ENCODE peak calls at places on chromosomes 2 and 18, in eight cellular contexts. One of them, this sample, is unnamed.

GRCh38 chr2:34105015-34105767 is 506.1 kb upstream of the FAM98A start:
- DNase-seq in NCI-H510A: no peak
- DNase-seq in Daoy: peak; percentile 69
- DNase-seq in activated T-helper 1 cell treated with anti-CD3 and anti-CD28 coated beads, Interleukin-12 subunit alpha, Interleukin-12 subunit beta, Interleukin-2, Interleukin-4 antibody, amounts not matched to agents 30 ng/mL and 10 ng/mL and 1 ng/mL, durations not matched to agents 14 hours and 24 hours and 36 hours: no peak
- DNase-seq in NCI-H1105: no peak
- DNase-seq in GDM1: no peak
- DNase-seq in T-helper 17 cell: no peak
- DNase-seq in pancreas: no peak
- DNase-seq in this sample: no peak

GRCh38 chr2:160368988-160369935 is 124.3 kb downstream of the RBMS1 start:
- DNase-seq in NCI-H510A: no peak
- DNase-seq in Daoy: peak; percentile 60
- DNase-seq in activated T-helper 1 cell treated with anti-CD3 and anti-CD28 coated beads, Interleukin-12 subunit alpha, Interleukin-12 subunit beta, Interleukin-2, Interleukin-4 antibody, amounts not matched to agents 30 ng/mL and 10 ng/mL and 1 ng/mL, durations not matched to agents 14 hours and 24 hours and 36 hours: no peak
- DNase-seq in NCI-H1105: no peak
- DNase-seq in GDM1: no peak
- DNase-seq in T-helper 17 cell: no peak
- DNase-seq in pancreas: no peak
- DNase-seq in this sample: no peak

GRCh38 chr2:161250864-161251436 is 57.3 kb upstream of the PSMD14 start:
- DNase-seq in NCI-H510A: peak; percentile 12
- DNase-seq in Daoy: peak; percentile 63
- DNase-seq in activated T-helper 1 cell treated with anti-CD3 and anti-CD28 coated beads, Interleukin-12 subunit alpha, Interleukin-12 subunit beta, Interleukin-2, Interleukin-4 antibody, amounts not matched to agents 30 ng/mL and 10 ng/mL and 1 ng/mL, durations not matched to agents 14 hours and 24 hours and 36 hours: no peak
- DNase-seq in NCI-H1105: peak; percentile 53
- DNase-seq in GDM1: peak; percentile 23
- DNase-seq in T-helper 17 cell: no peak
- DNase-seq in pancreas: no peak
- DNase-seq in this sample: peak; percentile 52

GRCh38 chr2:139867601-139868226 is 1087.5 kb upstream of the NXPH2 start:
- DNase-seq in NCI-H510A: no peak
- DNase-seq in Daoy: no peak
- DNase-seq in activated T-helper 1 cell treated with anti-CD3 and anti-CD28 coated beads, Interleukin-12 subunit alpha, Interleukin-12 subunit beta, Interleukin-2, Interleukin-4 antibody, amounts not matched to agents 30 ng/mL and 10 ng/mL and 1 ng/mL, durations not matched to agents 14 hours and 24 hours and 36 hours: no peak
- DNase-seq in NCI-H1105: no peak
- DNase-seq in GDM1: no peak
- DNase-seq in T-helper 17 cell: no peak
- DNase-seq in pancreas: no peak
- DNase-seq in this sample: no peak

GRCh38 chr2:239287461-239287860 is 113.4 kb downstream of the HDAC4 start:
- DNase-seq in NCI-H510A: no peak
- DNase-seq in Daoy: no peak
- DNase-seq in activated T-helper 1 cell treated with anti-CD3 and anti-CD28 coated beads, Interleukin-12 subunit alpha, Interleukin-12 subunit beta, Interleukin-2, Interleukin-4 antibody, amounts not matched to agents 30 ng/mL and 10 ng/mL and 1 ng/mL, durations not matched to agents 14 hours and 24 hours and 36 hours: no peak
- DNase-seq in NCI-H1105: no peak
- DNase-seq in GDM1: no peak
- DNase-seq in T-helper 17 cell: no peak
- DNase-seq in pancreas: no peak
- DNase-seq in this sample: no peak

GRCh38 chr2:95264626-95265025 is 9.6 kb upstream of the PROM2 start:
- DNase-seq in NCI-H510A: no peak
- DNase-seq in Daoy: peak; percentile 3
- DNase-seq in activated T-helper 1 cell treated with anti-CD3 and anti-CD28 coated beads, Interleukin-12 subunit alpha, Interleukin-12 subunit beta, Interleukin-2, Interleukin-4 antibody, amounts not matched to agents 30 ng/mL and 10 ng/mL and 1 ng/mL, durations not matched to agents 14 hours and 24 hours and 36 hours: no peak
- DNase-seq in NCI-H1105: no peak
- DNase-seq in GDM1: no peak
- DNase-seq in T-helper 17 cell: no peak
- DNase-seq in pancreas: no peak
- DNase-seq in this sample: no peak

GRCh38 chr2:42314892-42315468 is 46.0 kb downstream of the COX7A2L start:
- DNase-seq in NCI-H510A: no peak
- DNase-seq in Daoy: peak; percentile 59
- DNase-seq in activated T-helper 1 cell treated with anti-CD3 and anti-CD28 coated beads, Interleukin-12 subunit alpha, Interleukin-12 subunit beta, Interleukin-2, Interleukin-4 antibody, amounts not matched to agents 30 ng/mL and 10 ng/mL and 1 ng/mL, durations not matched to agents 14 hours and 24 hours and 36 hours: no peak
- DNase-seq in NCI-H1105: no peak
- DNase-seq in GDM1: no peak
- DNase-seq in T-helper 17 cell: no peak
- DNase-seq in pancreas: no peak
- DNase-seq in this sample: no peak

GRCh38 chr2:236375973-236376476 is 111.8 kb upstream of the ASB18 start:
- DNase-seq in NCI-H510A: no peak
- DNase-seq in Daoy: no peak
- DNase-seq in activated T-helper 1 cell treated with anti-CD3 and anti-CD28 coated beads, Interleukin-12 subunit alpha, Interleukin-12 subunit beta, Interleukin-2, Interleukin-4 antibody, amounts not matched to agents 30 ng/mL and 10 ng/mL and 1 ng/mL, durations not matched to agents 14 hours and 24 hours and 36 hours: no peak
- DNase-seq in NCI-H1105: no peak
- DNase-seq in GDM1: no peak
- DNase-seq in T-helper 17 cell: no peak
- DNase-seq in pancreas: no peak
- DNase-seq in this sample: no peak

GRCh38 chr18:4433762-4434161 is 21.3 kb downstream of the DLGAP1 start:
- DNase-seq in NCI-H510A: no peak
- DNase-seq in Daoy: peak; percentile 67
- DNase-seq in activated T-helper 1 cell treated with anti-CD3 and anti-CD28 coated beads, Interleukin-12 subunit alpha, Interleukin-12 subunit beta, Interleukin-2, Interleukin-4 antibody, amounts not matched to agents 30 ng/mL and 10 ng/mL and 1 ng/mL, durations not matched to agents 14 hours and 24 hours and 36 hours: no peak
- DNase-seq in NCI-H1105: no peak
- DNase-seq in GDM1: no peak
- DNase-seq in T-helper 17 cell: no peak
- DNase-seq in pancreas: no peak
- DNase-seq in this sample: no peak

GRCh38 chr18:23992119-23992940 is 22.2 kb upstream of the TTC39C start:
- DNase-seq in NCI-H510A: no peak
- DNase-seq in Daoy: peak; percentile 50
- DNase-seq in activated T-helper 1 cell treated with anti-CD3 and anti-CD28 coated beads, Interleukin-12 subunit alpha, Interleukin-12 subunit beta, Interleukin-2, Interleukin-4 antibody, amounts not matched to agents 30 ng/mL and 10 ng/mL and 1 ng/mL, durations not matched to agents 14 hours and 24 hours and 36 hours: peak; percentile 28
- DNase-seq in NCI-H1105: no peak
- DNase-seq in GDM1: no peak
- DNase-seq in T-helper 17 cell: peak; percentile 31
- DNase-seq in pancreas: no peak
- DNase-seq in this sample: peak; percentile 10

GRCh38 chr2:226446406-226447001 is 353.1 kb downstream of the IRS1 start:
- DNase-seq in NCI-H510A: no peak
- DNase-seq in Daoy: no peak
- DNase-seq in activated T-helper 1 cell treated with anti-CD3 and anti-CD28 coated beads, Interleukin-12 subunit alpha, Interleukin-12 subunit beta, Interleukin-2, Interleukin-4 antibody, amounts not matched to agents 30 ng/mL and 10 ng/mL and 1 ng/mL, durations not matched to agents 14 hours and 24 hours and 36 hours: no peak
- DNase-seq in NCI-H1105: no peak
- DNase-seq in GDM1: no peak
- DNase-seq in T-helper 17 cell: no peak
- DNase-seq in pancreas: no peak
- DNase-seq in this sample: no peak

GRCh38 chr2:45932278-45932975 is 281.0 kb downstream of the PRKCE start:
- DNase-seq in NCI-H510A: no peak
- DNase-seq in Daoy: no peak
- DNase-seq in activated T-helper 1 cell treated with anti-CD3 and anti-CD28 coated beads, Interleukin-12 subunit alpha, Interleukin-12 subunit beta, Interleukin-2, Interleukin-4 antibody, amounts not matched to agents 30 ng/mL and 10 ng/mL and 1 ng/mL, durations not matched to agents 14 hours and 24 hours and 36 hours: no peak
- DNase-seq in NCI-H1105: no peak
- DNase-seq in GDM1: no peak
- DNase-seq in T-helper 17 cell: no peak
- DNase-seq in pancreas: no peak
- DNase-seq in this sample: no peak

GRCh38 chr2:239278941-239279365 is 121.9 kb downstream of the HDAC4 start:
- DNase-seq in NCI-H510A: no peak
- DNase-seq in Daoy: peak; percentile 42
- DNase-seq in activated T-helper 1 cell treated with anti-CD3 and anti-CD28 coated beads, Interleukin-12 subunit alpha, Interleukin-12 subunit beta, Interleukin-2, Interleukin-4 antibody, amounts not matched to agents 30 ng/mL and 10 ng/mL and 1 ng/mL, durations not matched to agents 14 hours and 24 hours and 36 hours: no peak
- DNase-seq in NCI-H1105: no peak
- DNase-seq in GDM1: no peak
- DNase-seq in T-helper 17 cell: no peak
- DNase-seq in pancreas: peak; percentile 41
- DNase-seq in this sample: no peak

GRCh38 chr2:159076233-159076632 is 107.8 kb downstream of the TANC1 start:
- DNase-seq in NCI-H510A: no peak
- DNase-seq in Daoy: peak; percentile 71
- DNase-seq in activated T-helper 1 cell treated with anti-CD3 and anti-CD28 coated beads, Interleukin-12 subunit alpha, Interleukin-12 subunit beta, Interleukin-2, Interleukin-4 antibody, amounts not matched to agents 30 ng/mL and 10 ng/mL and 1 ng/mL, durations not matched to agents 14 hours and 24 hours and 36 hours: no peak
- DNase-seq in NCI-H1105: no peak
- DNase-seq in GDM1: no peak
- DNase-seq in T-helper 17 cell: no peak
- DNase-seq in pancreas: no peak
- DNase-seq in this sample: no peak

GRCh38 chr2:207241198-207241597 is 75.5 kb upstream of the KLF7 start:
- DNase-seq in NCI-H510A: no peak
- DNase-seq in Daoy: peak; percentile 35
- DNase-seq in activated T-helper 1 cell treated with anti-CD3 and anti-CD28 coated beads, Interleukin-12 subunit alpha, Interleukin-12 subunit beta, Interleukin-2, Interleukin-4 antibody, amounts not matched to agents 30 ng/mL and 10 ng/mL and 1 ng/mL, durations not matched to agents 14 hours and 24 hours and 36 hours: no peak
- DNase-seq in NCI-H1105: no peak
- DNase-seq in GDM1: no peak
- DNase-seq in T-helper 17 cell: no peak
- DNase-seq in pancreas: no peak
- DNase-seq in this sample: no peak

GRCh38 chr2:177906041-177906718 is 166.4 kb downstream of the PDE11A start:
- DNase-seq in NCI-H510A: peak; percentile 70
- DNase-seq in Daoy: peak; percentile 74
- DNase-seq in activated T-helper 1 cell treated with anti-CD3 and anti-CD28 coated beads, Interleukin-12 subunit alpha, Interleukin-12 subunit beta, Interleukin-2, Interleukin-4 antibody, amounts not matched to agents 30 ng/mL and 10 ng/mL and 1 ng/mL, durations not matched to agents 14 hours and 24 hours and 36 hours: peak; percentile 51
- DNase-seq in NCI-H1105: peak; percentile 32
- DNase-seq in GDM1: peak; percentile 67
- DNase-seq in T-helper 17 cell: peak; percentile 17
- DNase-seq in pancreas: peak; percentile 85
- DNase-seq in this sample: no peak

GRCh38 chr2:127155901-127156300 is 48.9 kb upstream of the BIN1 start:
- DNase-seq in NCI-H510A: no peak
- DNase-seq in Daoy: no peak
- DNase-seq in activated T-helper 1 cell treated with anti-CD3 and anti-CD28 coated beads, Interleukin-12 subunit alpha, Interleukin-12 subunit beta, Interleukin-2, Interleukin-4 antibody, amounts not matched to agents 30 ng/mL and 10 ng/mL and 1 ng/mL, durations not matched to agents 14 hours and 24 hours and 36 hours: no peak
- DNase-seq in NCI-H1105: no peak
- DNase-seq in GDM1: no peak
- DNase-seq in T-helper 17 cell: no peak
- DNase-seq in pancreas: no peak
- DNase-seq in this sample: no peak

GRCh38 chr2:233350708-233351107 is 3.6 kb upstream of the DGKD start:
- DNase-seq in NCI-H510A: peak; percentile 23
- DNase-seq in Daoy: peak; percentile 96
- DNase-seq in activated T-helper 1 cell treated with anti-CD3 and anti-CD28 coated beads, Interleukin-12 subunit alpha, Interleukin-12 subunit beta, Interleukin-2, Interleukin-4 antibody, amounts not matched to agents 30 ng/mL and 10 ng/mL and 1 ng/mL, durations not matched to agents 14 hours and 24 hours and 36 hours: no peak
- DNase-seq in NCI-H1105: peak; percentile 2
- DNase-seq in GDM1: peak; percentile 54
- DNase-seq in T-helper 17 cell: no peak
- DNase-seq in pancreas: no peak
- DNase-seq in this sample: no peak

GRCh38 chr2:120305296-120305695 is 40.6 kb upstream of the INHBB start:
- DNase-seq in NCI-H510A: no peak
- DNase-seq in Daoy: no peak
- DNase-seq in activated T-helper 1 cell treated with anti-CD3 and anti-CD28 coated beads, Interleukin-12 subunit alpha, Interleukin-12 subunit beta, Interleukin-2, Interleukin-4 antibody, amounts not matched to agents 30 ng/mL and 10 ng/mL and 1 ng/mL, durations not matched to agents 14 hours and 24 hours and 36 hours: no peak
- DNase-seq in NCI-H1105: no peak
- DNase-seq in GDM1: no peak
- DNase-seq in T-helper 17 cell: no peak
- DNase-seq in pancreas: no peak
- DNase-seq in this sample: no peak

GRCh38 chr2:176126929-176127768 is 2.4 kb upstream of the HOXD8 start:
- DNase-seq in NCI-H510A: no peak
- DNase-seq in Daoy: peak; percentile 59
- DNase-seq in activated T-helper 1 cell treated with anti-CD3 and anti-CD28 coated beads, Interleukin-12 subunit alpha, Interleukin-12 subunit beta, Interleukin-2, Interleukin-4 antibody, amounts not matched to agents 30 ng/mL and 10 ng/mL and 1 ng/mL, durations not matched to agents 14 hours and 24 hours and 36 hours: peak; percentile 24
- DNase-seq in NCI-H1105: peak; percentile 62
- DNase-seq in GDM1: no peak
- DNase-seq in T-helper 17 cell: peak; percentile 50
- DNase-seq in pancreas: peak; percentile 82
- DNase-seq in this sample: peak; percentile 14

GRCh38 chr2:102514061-102514785 is 41.2 kb downstream of the SLC9A4 start:
- DNase-seq in NCI-H510A: no peak
- DNase-seq in Daoy: peak; percentile 86
- DNase-seq in activated T-helper 1 cell treated with anti-CD3 and anti-CD28 coated beads, Interleukin-12 subunit alpha, Interleukin-12 subunit beta, Interleukin-2, Interleukin-4 antibody, amounts not matched to agents 30 ng/mL and 10 ng/mL and 1 ng/mL, durations not matched to agents 14 hours and 24 hours and 36 hours: no peak
- DNase-seq in NCI-H1105: no peak
- DNase-seq in GDM1: no peak
- DNase-seq in T-helper 17 cell: no peak
- DNase-seq in pancreas: no peak
- DNase-seq in this sample: no peak

GRCh38 chr2:23669413-23670244 is 257.3 kb downstream of the ATAD2B start:
- DNase-seq in NCI-H510A: peak; percentile 75
- DNase-seq in Daoy: peak; percentile 41
- DNase-seq in activated T-helper 1 cell treated with anti-CD3 and anti-CD28 coated beads, Interleukin-12 subunit alpha, Interleukin-12 subunit beta, Interleukin-2, Interleukin-4 antibody, amounts not matched to agents 30 ng/mL and 10 ng/mL and 1 ng/mL, durations not matched to agents 14 hours and 24 hours and 36 hours: no peak
- DNase-seq in NCI-H1105: peak; percentile 49
- DNase-seq in GDM1: no peak
- DNase-seq in T-helper 17 cell: no peak
- DNase-seq in pancreas: no peak
- DNase-seq in this sample: no peak

GRCh38 chr2:152648336-152648735 is 68.9 kb downstream of the PRPF40A start:
- DNase-seq in NCI-H510A: no peak
- DNase-seq in Daoy: no peak
- DNase-seq in activated T-helper 1 cell treated with anti-CD3 and anti-CD28 coated beads, Interleukin-12 subunit alpha, Interleukin-12 subunit beta, Interleukin-2, Interleukin-4 antibody, amounts not matched to agents 30 ng/mL and 10 ng/mL and 1 ng/mL, durations not matched to agents 14 hours and 24 hours and 36 hours: no peak
- DNase-seq in NCI-H1105: no peak
- DNase-seq in GDM1: no peak
- DNase-seq in T-helper 17 cell: no peak
- DNase-seq in pancreas: no peak
- DNase-seq in this sample: no peak

GRCh38 chr2:191866675-191867506 is 20.0 kb upstream of the CAVIN2 start:
- DNase-seq in NCI-H510A: no peak
- DNase-seq in Daoy: peak; percentile 68
- DNase-seq in activated T-helper 1 cell treated with anti-CD3 and anti-CD28 coated beads, Interleukin-12 subunit alpha, Interleukin-12 subunit beta, Interleukin-2, Interleukin-4 antibody, amounts not matched to agents 30 ng/mL and 10 ng/mL and 1 ng/mL, durations not matched to agents 14 hours and 24 hours and 36 hours: no peak
- DNase-seq in NCI-H1105: no peak
- DNase-seq in GDM1: peak; percentile 23
- DNase-seq in T-helper 17 cell: no peak
- DNase-seq in pancreas: no peak
- DNase-seq in this sample: no peak

GRCh38 chr2:233828546-233829192 is 25.7 kb downstream of the HJURP start:
- DNase-seq in NCI-H510A: no peak
- DNase-seq in Daoy: no peak
- DNase-seq in activated T-helper 1 cell treated with anti-CD3 and anti-CD28 coated beads, Interleukin-12 subunit alpha, Interleukin-12 subunit beta, Interleukin-2, Interleukin-4 antibody, amounts not matched to agents 30 ng/mL and 10 ng/mL and 1 ng/mL, durations not matched to agents 14 hours and 24 hours and 36 hours: no peak
- DNase-seq in NCI-H1105: no peak
- DNase-seq in GDM1: no peak
- DNase-seq in T-helper 17 cell: peak; percentile 1
- DNase-seq in pancreas: peak; percentile 39
- DNase-seq in this sample: no peak

GRCh38 chr2:162435676-162436075 is 91.7 kb downstream of the GCA start:
- DNase-seq in NCI-H510A: no peak
- DNase-seq in Daoy: peak; percentile 19
- DNase-seq in activated T-helper 1 cell treated with anti-CD3 and anti-CD28 coated beads, Interleukin-12 subunit alpha, Interleukin-12 subunit beta, Interleukin-2, Interleukin-4 antibody, amounts not matched to agents 30 ng/mL and 10 ng/mL and 1 ng/mL, durations not matched to agents 14 hours and 24 hours and 36 hours: no peak
- DNase-seq in NCI-H1105: no peak
- DNase-seq in GDM1: no peak
- DNase-seq in T-helper 17 cell: no peak
- DNase-seq in pancreas: no peak
- DNase-seq in this sample: no peak

GRCh38 chr2:226793615-226794014 is 6.0 kb downstream of the IRS1 start:
- DNase-seq in NCI-H510A: no peak
- DNase-seq in Daoy: no peak
- DNase-seq in activated T-helper 1 cell treated with anti-CD3 and anti-CD28 coated beads, Interleukin-12 subunit alpha, Interleukin-12 subunit beta, Interleukin-2, Interleukin-4 antibody, amounts not matched to agents 30 ng/mL and 10 ng/mL and 1 ng/mL, durations not matched to agents 14 hours and 24 hours and 36 hours: no peak
- DNase-seq in NCI-H1105: no peak
- DNase-seq in GDM1: no peak
- DNase-seq in T-helper 17 cell: no peak
- DNase-seq in pancreas: no peak
- DNase-seq in this sample: no peak

GRCh38 chr18:12990128-12990485 is 1.1 kb upstream of the CEP192 start:
- DNase-seq in NCI-H510A: no peak
- DNase-seq in Daoy: no peak
- DNase-seq in activated T-helper 1 cell treated with anti-CD3 and anti-CD28 coated beads, Interleukin-12 subunit alpha, Interleukin-12 subunit beta, Interleukin-2, Interleukin-4 antibody, amounts not matched to agents 30 ng/mL and 10 ng/mL and 1 ng/mL, durations not matched to agents 14 hours and 24 hours and 36 hours: peak; percentile 45
- DNase-seq in NCI-H1105: no peak
- DNase-seq in GDM1: no peak
- DNase-seq in T-helper 17 cell: no peak
- DNase-seq in pancreas: no peak
- DNase-seq in this sample: no peak

GRCh38 chr18:41058351-41059125 is 896.5 kb upstream of the PIK3C3 start:
- DNase-seq in NCI-H510A: no peak
- DNase-seq in Daoy: no peak
- DNase-seq in activated T-helper 1 cell treated with anti-CD3 and anti-CD28 coated beads, Interleukin-12 subunit alpha, Interleukin-12 subunit beta, Interleukin-2, Interleukin-4 antibody, amounts not matched to agents 30 ng/mL and 10 ng/mL and 1 ng/mL, durations not matched to agents 14 hours and 24 hours and 36 hours: no peak
- DNase-seq in NCI-H1105: no peak
- DNase-seq in GDM1: no peak
- DNase-seq in T-helper 17 cell: no peak
- DNase-seq in pancreas: no peak
- DNase-seq in this sample: no peak

GRCh38 chr2:224983719-224984388 is 58.4 kb downstream of the DOCK10 start:
- DNase-seq in NCI-H510A: no peak
- DNase-seq in Daoy: no peak
- DNase-seq in activated T-helper 1 cell treated with anti-CD3 and anti-CD28 coated beads, Interleukin-12 subunit alpha, Interleukin-12 subunit beta, Interleukin-2, Interleukin-4 antibody, amounts not matched to agents 30 ng/mL and 10 ng/mL and 1 ng/mL, durations not matched to agents 14 hours and 24 hours and 36 hours: no peak
- DNase-seq in NCI-H1105: no peak
- DNase-seq in GDM1: no peak
- DNase-seq in T-helper 17 cell: no peak
- DNase-seq in pancreas: no peak
- DNase-seq in this sample: peak; percentile 25

GRCh38 chr2:174777334-174777733 is 13.1 kb upstream of the CHRNA1 start:
- DNase-seq in NCI-H510A: no peak
- DNase-seq in Daoy: no peak
- DNase-seq in activated T-helper 1 cell treated with anti-CD3 and anti-CD28 coated beads, Interleukin-12 subunit alpha, Interleukin-12 subunit beta, Interleukin-2, Interleukin-4 antibody, amounts not matched to agents 30 ng/mL and 10 ng/mL and 1 ng/mL, durations not matched to agents 14 hours and 24 hours and 36 hours: no peak
- DNase-seq in NCI-H1105: no peak
- DNase-seq in GDM1: no peak
- DNase-seq in T-helper 17 cell: no peak
- DNase-seq in pancreas: no peak
- DNase-seq in this sample: no peak

GRCh38 chr2:139031722-139032121 is 251.5 kb upstream of the NXPH2 start:
- DNase-seq in NCI-H510A: no peak
- DNase-seq in Daoy: no peak
- DNase-seq in activated T-helper 1 cell treated with anti-CD3 and anti-CD28 coated beads, Interleukin-12 subunit alpha, Interleukin-12 subunit beta, Interleukin-2, Interleukin-4 antibody, amounts not matched to agents 30 ng/mL and 10 ng/mL and 1 ng/mL, durations not matched to agents 14 hours and 24 hours and 36 hours: no peak
- DNase-seq in NCI-H1105: no peak
- DNase-seq in GDM1: no peak
- DNase-seq in T-helper 17 cell: no peak
- DNase-seq in pancreas: no peak
- DNase-seq in this sample: no peak

GRCh38 chr2:173584676-173585453 is 230.2 kb downstream of the CDCA7 start:
- DNase-seq in NCI-H510A: no peak
- DNase-seq in Daoy: no peak
- DNase-seq in activated T-helper 1 cell treated with anti-CD3 and anti-CD28 coated beads, Interleukin-12 subunit alpha, Interleukin-12 subunit beta, Interleukin-2, Interleukin-4 antibody, amounts not matched to agents 30 ng/mL and 10 ng/mL and 1 ng/mL, durations not matched to agents 14 hours and 24 hours and 36 hours: no peak
- DNase-seq in NCI-H1105: no peak
- DNase-seq in GDM1: no peak
- DNase-seq in T-helper 17 cell: no peak
- DNase-seq in pancreas: no peak
- DNase-seq in this sample: no peak

GRCh38 chr2:31329081-31329605 is 85.4 kb downstream of the XDH start:
- DNase-seq in NCI-H510A: no peak
- DNase-seq in Daoy: no peak
- DNase-seq in activated T-helper 1 cell treated with anti-CD3 and anti-CD28 coated beads, Interleukin-12 subunit alpha, Interleukin-12 subunit beta, Interleukin-2, Interleukin-4 antibody, amounts not matched to agents 30 ng/mL and 10 ng/mL and 1 ng/mL, durations not matched to agents 14 hours and 24 hours and 36 hours: no peak
- DNase-seq in NCI-H1105: no peak
- DNase-seq in GDM1: no peak
- DNase-seq in T-helper 17 cell: no peak
- DNase-seq in pancreas: no peak
- DNase-seq in this sample: no peak